ENCODE peak calls at places on chromosomes 4 and X, in five cellular contexts. V is BE2C, H is left ventricle myocardium inferior, F is OCI-LY7, U is left lung. Y is an unnamed sample.

GRCh38 chr4:74158561-74159396 is 861 bp downstream of the MTHFD2L start:
- DNase-seq in F (peak; percentile 29), H (no peak), V (no peak), U (no peak), Y (no peak)

GRCh38 chr4:83269256-83269655 is 15.3 kb downstream of the COQ2 start:
- DNase-seq in V (no peak), F (no peak), U (no peak), H (no peak), Y (no peak)

GRCh38 chrX:103304705-103305104 is 6.1 kb downstream of the BEX2 start:
- DNase-seq in F (no peak), V (no peak), U (no peak), H (no peak), Y (no peak)

GRCh38 chr4:107444-108429 is 16.6 kb upstream of the ZNF718 start:
- DNase-seq in H (no peak), F (no peak), V (no peak), U (peak; percentile 78), Y (no peak)

GRCh38 chr4:7649741-7650531 is 215.2 kb upstream of the PSAPL1 start:
- DNase-seq in F (peak; percentile 67), H (no peak), U (no peak), V (no peak), Y (peak; percentile 62)

GRCh38 chr4:67918428-67918827 is 34.6 kb upstream of the TMPRSS11D start:
- DNase-seq in V (no peak), F (peak; percentile 4), U (no peak), H (no peak), Y (no peak)

GRCh38 chr4:164097119-164097518 is 602.6 kb downstream of the TMA16 start:
- DNase-seq in H (no peak), U (no peak), V (no peak), F (no peak), Y (no peak)

GRCh38 chr4:80197132-80197573 is at the start of gene PRDM8:
- DNase-seq in U (peak; percentile 80), F (no peak), H (no peak), V (peak; percentile 63), Y (peak; percentile 72)

GRCh38 chr4:185115827-185116232 is 27.2 kb upstream of the SLC25A4 start:
- DNase-seq in U (no peak), H (peak; percentile 69), F (no peak), V (peak; percentile 91), Y (no peak)

GRCh38 chr4:125464146-125464545 is 149.4 kb downstream of the FAT4 start:
- DNase-seq in V (no peak), F (no peak), U (no peak), H (no peak), Y (no peak)

GRCh38 chr4:211033-211511 is 86.8 kb downstream of the ZNF718 start:
- DNase-seq in V (no peak), U (no peak), H (no peak), F (peak; percentile 31), Y (no peak)

GRCh38 chr4:19455196-19455595 is 796.5 kb upstream of the SLIT2 start:
- DNase-seq in V (no peak), F (no peak), H (no peak), U (no peak), Y (no peak)

GRCh38 chr4:3492741-3493719 is 29.9 kb downstream of the DOK7 start:
- DNase-seq in U (no peak), H (no peak), F (no peak), V (no peak), Y (no peak)

GRCh38 chr4:140256941-140257340 is 103.0 kb upstream of the MAML3 start:
- DNase-seq in H (no peak), F (no peak), V (no peak), U (no peak), Y (no peak)

GRCh38 chr4:10567766-10568165 is 110.5 kb upstream of the ZNF518B start:
- DNase-seq in U (no peak), H (no peak), V (no peak), F (no peak), Y (no peak)

GRCh38 chr4:141046255-141046654 is 87.0 kb downstream of the RNF150 start:
- DNase-seq in F (no peak), H (no peak), V (no peak), U (no peak), Y (peak; percentile 78)

GRCh38 chrX:97026406-97026805 is 142.7 kb downstream of the RPA4 start:
- DNase-seq in V (no peak), F (peak; percentile 4), H (no peak), U (no peak), Y (no peak)

GRCh38 chr4:135949926-135950325 is 1582.4 kb downstream of the PCDH18 start:
- DNase-seq in F (no peak), V (no peak), H (no peak), U (no peak), Y (no peak)

GRCh38 chrX:109827772-109828171 is 94.7 kb upstream of the ACSL4 start:
- DNase-seq in F (no peak), V (no peak), U (no peak), H (no peak), Y (no peak)

GRCh38 chrX:71941145-71941544 is 30.5 kb downstream of the NHSL2 start:
- DNase-seq in F (no peak), H (no peak), U (no peak), V (no peak), Y (no peak)

GRCh38 chr4:156939151-156939550 is 32.4 kb downstream of the PDGFC start:
- DNase-seq in V (no peak), U (no peak), F (no peak), H (no peak), Y (no peak)
- H3K4me1 ChIP-seq in V (no peaks in the 10 kb centered on the region), U (peaks cover 3% of the 10 kb centered on the region), F (no peaks in the 10 kb centered on the region), H (peaks cover 22% of the 10 kb centered on the region), Y (peaks cover 47% of the 10 kb centered on the region)

GRCh38 chrX:22950278-22951266 is 49.2 kb upstream of the DDX53 start:
- DNase-seq in H (no peak), F (no peak), U (no peak), V (peak; percentile 30), Y (no peak)
- H3K36me3 ChIP-seq in H (no peaks in the 10 kb centered on the region), F (no peaks in the 10 kb centered on the region), U (no peaks in the 10 kb centered on the region), V (no peaks in the 10 kb centered on the region), Y (no peaks in the 10 kb centered on the region)

DNA sequence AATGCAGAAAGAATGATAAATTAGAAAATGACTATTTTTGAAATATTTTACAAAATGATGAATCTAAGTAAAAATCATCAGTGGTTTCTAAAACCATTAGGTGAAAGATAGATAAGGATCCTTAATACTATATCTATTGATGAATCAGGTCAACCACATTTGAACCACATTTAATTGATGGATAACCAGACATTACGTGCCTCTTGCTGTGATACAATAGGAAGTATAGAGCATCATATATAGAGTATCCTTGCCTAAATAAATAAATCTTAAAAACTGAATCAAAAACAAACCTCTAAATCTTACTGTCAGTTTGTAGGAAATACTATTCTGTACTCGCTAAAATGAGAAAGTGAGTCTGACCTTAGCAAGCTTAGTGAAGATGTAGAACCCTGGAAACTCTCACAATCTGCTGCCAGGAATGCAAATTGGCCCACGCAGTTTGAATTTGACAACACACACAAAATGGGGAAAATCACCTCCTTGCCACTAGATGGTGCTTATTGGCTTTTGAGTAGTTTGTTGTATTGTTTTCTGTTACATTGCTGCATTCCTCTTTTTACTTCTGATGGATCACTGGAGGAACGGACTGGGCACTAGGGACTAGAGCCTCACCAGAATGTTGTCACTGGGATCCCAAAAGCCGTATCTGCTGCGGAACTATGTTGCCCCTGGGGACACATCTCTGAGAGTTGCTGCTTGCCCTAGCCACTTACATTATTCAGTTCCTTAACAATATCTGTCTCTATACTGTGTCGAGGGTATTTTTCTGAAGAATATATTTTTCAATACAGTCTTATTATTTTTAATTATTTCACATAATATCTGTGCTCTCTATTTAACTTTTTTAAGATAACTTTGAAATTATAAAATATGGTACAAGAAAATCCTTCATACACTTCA is 25.4 kb upstream of the SLAIN2 start:
- DNase-seq in H (no peak), V (peak; percentile 41), F (peak; percentile 53), U (no peak), Y (no peak)
- TF ChIP-seq CTCF in H (peak; percentile 66), V (peak; percentile 84), F (peak; percentile 85), U (peak; percentile 39), Y (peak; percentile 28)

GRCh38 chr4:151318310-151319006 is 6.9 kb downstream of the SH3D19 start:
- DNase-seq in V (no peak), U (no peak), F (no peak), H (no peak), Y (no peak)
- H3K4me1 ChIP-seq in V (no peaks in the 10 kb centered on the region), U (peaks cover 22% of the 10 kb centered on the region), F (no peaks in the 10 kb centered on the region), H (peaks cover 98% of the 10 kb centered on the region), Y (peaks cover 89% of the 10 kb centered on the region)

DNA sequence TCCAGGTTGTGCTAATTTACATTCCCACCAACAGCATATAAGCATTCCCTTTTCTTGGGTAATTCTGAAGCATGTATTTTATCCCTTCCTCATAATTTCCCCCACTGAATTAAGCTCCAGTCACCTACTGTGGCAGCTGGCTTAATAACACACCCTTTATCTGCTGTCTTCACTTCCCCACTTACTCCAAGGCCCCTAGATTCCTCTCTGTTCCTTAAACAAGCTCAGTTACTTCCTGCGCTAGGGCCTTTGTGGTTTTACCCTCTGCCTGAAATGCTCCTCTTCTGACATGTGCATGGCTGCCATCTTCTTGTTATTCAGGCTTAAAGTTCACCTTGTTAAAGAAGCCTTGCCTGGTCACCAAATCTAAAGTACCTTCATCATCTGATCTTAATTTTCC is 47.2 kb upstream of the RPS6KA3 start:
- DNase-seq in V (no peak), H (no peak), F (peak; percentile 44), U (no peak), Y (no peak)
- H3K36me3 ChIP-seq in V (no peaks in the 10 kb centered on the region), H (no peaks in the 10 kb centered on the region), F (no peaks in the 10 kb centered on the region), U (no peaks in the 10 kb centered on the region), Y (no peaks in the 10 kb centered on the region)

Y was measured in sigmoid colon.